ENCODE peak calls at places on chromosomes 3 and 15, in eight cellular contexts. C is AG09319, M is RPMI8226, R is NCI-H748 treated with DMSO at 0.1 percent for 48 hours, W is AG10803, L is astrocyte of the spinal cord, T is GM20000, F is mucosa of descending colon. N is an unnamed sample.
A peak's percentile ranks its signal among the peaks of the same experiment; 100 is the strongest.

GRCh38 chr15:43067717-43068461 is 37.9 kb downstream of the UBR1 start:
- DNase-seq in C (no peak), M (no peak), R (no peak), W (peak; percentile 75), L (peak; percentile 71), T (no peak), F (no peak), N (no peak)

GRCh38 chr3:128697336-128697735 is 28.6 kb upstream of the RAB7A start:
- DNase-seq in C (no peak), M (no peak), R (no peak), W (no peak), L (no peak), T (no peak), F (no peak), N (no peak)

GRCh38 chr15:95326689-95327525 is 1003.6 kb upstream of the NR2F2 start:
- DNase-seq in C (no peak), M (no peak), R (no peak), W (no peak), L (no peak), T (no peak), F (no peak), N (peak; percentile 65)

GRCh38 chr15:37765809-37766208 is 168.6 kb upstream of the TMCO5A start:
- DNase-seq in C (no peak), M (peak; percentile 20), R (no peak), W (peak; percentile 13), L (peak; percentile 13), T (no peak), F (peak; percentile 68), N (peak; percentile 28)

GRCh38 chr15:45429974-45430792 is 51.8 kb upstream of the GATM start:
- DNase-seq in C (peak; percentile 22), M (peak; percentile 67), R (peak; percentile 20), W (peak; percentile 40), L (peak; percentile 60), T (peak; percentile 91), F (peak; percentile 94), N (peak; percentile 74)

GRCh38 chr3:108132727-108133373 is 42.0 kb upstream of the CD47 start:
- DNase-seq in C (no peak), M (no peak), R (no peak), W (no peak), L (peak; percentile 54), T (no peak), F (no peak), N (peak; percentile 44)

GRCh38 chr15:81166949-81167816 is 29.5 kb upstream of the IL16 start:
- DNase-seq in C (no peak), M (no peak), R (no peak), W (no peak), L (no peak), T (no peak), F (no peak), N (no peak)

GRCh38 chr3:179432451-179432850 is 18.8 kb downstream of the GNB4 start:
- DNase-seq in C (no peak), M (no peak), R (no peak), W (no peak), L (no peak), T (no peak), F (no peak), N (no peak)

N was measured in dermis blood vessel endothelial cell.